ENCODE peak calls at places on chromosomes 16 and 17, in ten cellular contexts. One of them, this sample, is unnamed.

GRCh38 chr17:49512296-49513043 is 17.4 kb downstream of the NGFR start:
- DNase-seq in H54: no peak
- DNase-seq in A673: no peak
- DNase-seq in midbrain: no peak
- DNase-seq in sigmoid colon: peak
- DNase-seq in lung: no peak
- DNase-seq in GM13976: no peak
- DNase-seq in lung microvascular endothelial cell: no peak
- DNase-seq in skeletal muscle cell: no peak
- DNase-seq in cardiac fibroblast: no peak
- DNase-seq in this sample: no peak

GRCh38 chr17:78258323-78259229 is 27.1 kb downstream of the TMEM235 start:
- DNase-seq in H54: no peak
- DNase-seq in A673: peak
- DNase-seq in midbrain: no peak
- DNase-seq in sigmoid colon: no peak
- DNase-seq in lung: peak
- DNase-seq in GM13976: no peak
- DNase-seq in lung microvascular endothelial cell: peak
- DNase-seq in skeletal muscle cell: no peak
- DNase-seq in cardiac fibroblast: no peak
- DNase-seq in this sample: no peak

GRCh38 chr17:69734656-69735055 is 320.2 kb downstream of the MAP2K6 start:
- DNase-seq in H54: no peak
- DNase-seq in A673: no peak
- DNase-seq in midbrain: no peak
- DNase-seq in sigmoid colon: no peak
- DNase-seq in lung: no peak
- DNase-seq in GM13976: no peak
- DNase-seq in lung microvascular endothelial cell: no peak
- DNase-seq in skeletal muscle cell: no peak
- DNase-seq in cardiac fibroblast: no peak
- DNase-seq in this sample: no peak

GRCh38 chr16:65120811-65121721 is 797 bp downstream of the CDH11 start:
- DNase-seq in H54: no peak
- DNase-seq in A673: peak
- DNase-seq in midbrain: peak
- DNase-seq in sigmoid colon: peak
- DNase-seq in lung: no peak
- DNase-seq in GM13976: peak
- DNase-seq in lung microvascular endothelial cell: no peak
- DNase-seq in skeletal muscle cell: no peak
- DNase-seq in cardiac fibroblast: peak
- DNase-seq in this sample: no peak

GRCh38 chr17:11932337-11932898 is 64.9 kb downstream of the ZNF18 start:
- DNase-seq in H54: no peak
- DNase-seq in A673: no peak
- DNase-seq in midbrain: no peak
- DNase-seq in sigmoid colon: no peak
- DNase-seq in lung: no peak
- DNase-seq in GM13976: no peak
- DNase-seq in lung microvascular endothelial cell: no peak
- DNase-seq in skeletal muscle cell: no peak
- DNase-seq in cardiac fibroblast: no peak
- DNase-seq in this sample: no peak

GRCh38 chr16:17408296-17408695 is 62.5 kb downstream of the XYLT1 start:
- DNase-seq in H54: no peak
- DNase-seq in A673: no peak
- DNase-seq in midbrain: no peak
- DNase-seq in sigmoid colon: no peak
- DNase-seq in lung: no peak
- DNase-seq in GM13976: no peak
- DNase-seq in lung microvascular endothelial cell: no peak
- DNase-seq in skeletal muscle cell: no peak
- DNase-seq in cardiac fibroblast: no peak
- DNase-seq in this sample: peak

GRCh38 chr16:79286646-79287423 is 313.7 kb downstream of the MAF start:
- DNase-seq in H54: no peak
- DNase-seq in A673: peak
- DNase-seq in midbrain: peak
- DNase-seq in sigmoid colon: peak
- DNase-seq in lung: peak
- DNase-seq in GM13976: peak
- DNase-seq in lung microvascular endothelial cell: peak
- DNase-seq in skeletal muscle cell: no peak
- DNase-seq in cardiac fibroblast: no peak
- DNase-seq in this sample: no peak

GRCh38 chr17:9308069-9308468 is 267.6 kb downstream of the STX8 start:
- DNase-seq in H54: no peak
- DNase-seq in A673: no peak
- DNase-seq in midbrain: no peak
- DNase-seq in sigmoid colon: no peak
- DNase-seq in lung: no peak
- DNase-seq in GM13976: no peak
- DNase-seq in lung microvascular endothelial cell: no peak
- DNase-seq in skeletal muscle cell: no peak
- DNase-seq in cardiac fibroblast: no peak
- DNase-seq in this sample: no peak

GRCh38 chr17:81400939-81401726 is 5.9 kb downstream of the BAHCC1 start:
- DNase-seq in H54: no peak
- DNase-seq in A673: peak
- DNase-seq in midbrain: no peak
- DNase-seq in sigmoid colon: no peak
- DNase-seq in lung: no peak
- DNase-seq in GM13976: no peak
- DNase-seq in lung microvascular endothelial cell: peak
- DNase-seq in skeletal muscle cell: no peak
- DNase-seq in cardiac fibroblast: peak
- DNase-seq in this sample: no peak

GRCh38 chr17:67628580-67629013 is 89.1 kb upstream of the NOL11 start:
- DNase-seq in H54: no peak
- DNase-seq in A673: peak
- DNase-seq in midbrain: no peak
- DNase-seq in sigmoid colon: no peak
- DNase-seq in lung: peak
- DNase-seq in GM13976: peak
- DNase-seq in lung microvascular endothelial cell: peak
- DNase-seq in skeletal muscle cell: no peak
- DNase-seq in cardiac fibroblast: no peak
- DNase-seq in this sample: no peak

GRCh38 chr17:56594528-56595418 is 1.3 kb downstream of the NOG start:
- DNase-seq in H54: peak
- DNase-seq in A673: peak
- DNase-seq in midbrain: no peak
- DNase-seq in sigmoid colon: no peak
- DNase-seq in lung: no peak
- DNase-seq in GM13976: peak
- DNase-seq in lung microvascular endothelial cell: peak
- DNase-seq in skeletal muscle cell: no peak
- DNase-seq in cardiac fibroblast: peak
- DNase-seq in this sample: no peak

GRCh38 chr17:40873801-40874200 is 6.8 kb upstream of the KRT12 start:
- DNase-seq in H54: no peak
- DNase-seq in A673: no peak
- DNase-seq in midbrain: no peak
- DNase-seq in sigmoid colon: no peak
- DNase-seq in lung: no peak
- DNase-seq in GM13976: no peak
- DNase-seq in lung microvascular endothelial cell: no peak
- DNase-seq in skeletal muscle cell: no peak
- DNase-seq in cardiac fibroblast: no peak
- DNase-seq in this sample: no peak

GRCh38 chr17:39626671-39627169 is at the start of gene PPP1R1B:
- DNase-seq in H54: no peak
- DNase-seq in A673: peak
- DNase-seq in midbrain: peak
- DNase-seq in sigmoid colon: no peak
- DNase-seq in lung: no peak
- DNase-seq in GM13976: no peak
- DNase-seq in lung microvascular endothelial cell: no peak
- DNase-seq in skeletal muscle cell: no peak
- DNase-seq in cardiac fibroblast: no peak
- DNase-seq in this sample: no peak

GRCh38 chr17:58285422-58285810 is 4.7 kb upstream of the MPO start:
- DNase-seq in H54: no peak
- DNase-seq in A673: no peak
- DNase-seq in midbrain: no peak
- DNase-seq in sigmoid colon: peak
- DNase-seq in lung: no peak
- DNase-seq in GM13976: no peak
- DNase-seq in lung microvascular endothelial cell: no peak
- DNase-seq in skeletal muscle cell: no peak
- DNase-seq in cardiac fibroblast: peak
- DNase-seq in this sample: no peak

GRCh38 chr16:53465606-53466290 is 31.5 kb downstream of the RBL2 start:
- DNase-seq in H54: no peak
- DNase-seq in A673: peak
- DNase-seq in midbrain: no peak
- DNase-seq in sigmoid colon: no peak
- DNase-seq in lung: no peak
- DNase-seq in GM13976: no peak
- DNase-seq in lung microvascular endothelial cell: peak
- DNase-seq in skeletal muscle cell: peak
- DNase-seq in cardiac fibroblast: peak
- DNase-seq in this sample: peak

GRCh38 chr16:31706925-31707324 is 166.7 kb upstream of the ZNF267 start:
- DNase-seq in H54: no peak
- DNase-seq in A673: no peak
- DNase-seq in midbrain: no peak
- DNase-seq in sigmoid colon: no peak
- DNase-seq in lung: peak
- DNase-seq in GM13976: no peak
- DNase-seq in lung microvascular endothelial cell: no peak
- DNase-seq in skeletal muscle cell: no peak
- DNase-seq in cardiac fibroblast: no peak
- DNase-seq in this sample: no peak

GRCh38 chr17:29060475-29060874 is 17.5 kb downstream of the PIPOX start:
- DNase-seq in H54: no peak
- DNase-seq in A673: peak
- DNase-seq in midbrain: no peak
- DNase-seq in sigmoid colon: no peak
- DNase-seq in lung: no peak
- DNase-seq in GM13976: no peak
- DNase-seq in lung microvascular endothelial cell: no peak
- DNase-seq in skeletal muscle cell: no peak
- DNase-seq in cardiac fibroblast: no peak
- DNase-seq in this sample: no peak

GRCh38 chr16:77833906-77834599 is 45.7 kb downstream of the VAT1L start:
- DNase-seq in H54: peak
- DNase-seq in A673: peak
- DNase-seq in midbrain: no peak
- DNase-seq in sigmoid colon: no peak
- DNase-seq in lung: no peak
- DNase-seq in GM13976: no peak
- DNase-seq in lung microvascular endothelial cell: peak
- DNase-seq in skeletal muscle cell: peak
- DNase-seq in cardiac fibroblast: peak
- DNase-seq in this sample: peak

GRCh38 chr17:12953126-12953525 is 64.7 kb downstream of the ELAC2 start:
- DNase-seq in H54: no peak
- DNase-seq in A673: no peak
- DNase-seq in midbrain: no peak
- DNase-seq in sigmoid colon: no peak
- DNase-seq in lung: no peak
- DNase-seq in GM13976: no peak
- DNase-seq in lung microvascular endothelial cell: no peak
- DNase-seq in skeletal muscle cell: no peak
- DNase-seq in cardiac fibroblast: no peak
- DNase-seq in this sample: no peak

GRCh38 chr17:3718251-3718650 is 5.5 kb upstream of the HASPIN start:
- DNase-seq in H54: no peak
- DNase-seq in A673: no peak
- DNase-seq in midbrain: no peak
- DNase-seq in sigmoid colon: no peak
- DNase-seq in lung: no peak
- DNase-seq in GM13976: no peak
- DNase-seq in lung microvascular endothelial cell: no peak
- DNase-seq in skeletal muscle cell: no peak
- DNase-seq in cardiac fibroblast: no peak
- DNase-seq in this sample: no peak

GRCh38 chr16:87733190-87733589 is 32.6 kb downstream of the KLHDC4 start:
- DNase-seq in H54: no peak
- DNase-seq in A673: no peak
- DNase-seq in midbrain: no peak
- DNase-seq in sigmoid colon: no peak
- DNase-seq in lung: no peak
- DNase-seq in GM13976: no peak
- DNase-seq in lung microvascular endothelial cell: no peak
- DNase-seq in skeletal muscle cell: no peak
- DNase-seq in cardiac fibroblast: no peak
- DNase-seq in this sample: no peak

GRCh38 chr16:48999034-48999433 is 282.6 kb downstream of the CBLN1 start:
- DNase-seq in H54: no peak
- DNase-seq in A673: no peak
- DNase-seq in midbrain: no peak
- DNase-seq in sigmoid colon: no peak
- DNase-seq in lung: no peak
- DNase-seq in GM13976: no peak
- DNase-seq in lung microvascular endothelial cell: no peak
- DNase-seq in skeletal muscle cell: no peak
- DNase-seq in cardiac fibroblast: no peak
- DNase-seq in this sample: no peak

GRCh38 chr16:59905131-59905530 is 1171.0 kb upstream of the GOT2 start:
- DNase-seq in H54: no peak
- DNase-seq in A673: no peak
- DNase-seq in midbrain: no peak
- DNase-seq in sigmoid colon: no peak
- DNase-seq in lung: no peak
- DNase-seq in GM13976: no peak
- DNase-seq in lung microvascular endothelial cell: no peak
- DNase-seq in skeletal muscle cell: no peak
- DNase-seq in cardiac fibroblast: no peak
- DNase-seq in this sample: no peak

GRCh38 chr16:80150978-80151705 is 389.7 kb upstream of the DYNLRB2 start:
- DNase-seq in H54: no peak
- DNase-seq in A673: no peak
- DNase-seq in midbrain: no peak
- DNase-seq in sigmoid colon: no peak
- DNase-seq in lung: no peak
- DNase-seq in GM13976: no peak
- DNase-seq in lung microvascular endothelial cell: no peak
- DNase-seq in skeletal muscle cell: no peak
- DNase-seq in cardiac fibroblast: peak
- DNase-seq in this sample: peak

GRCh38 chr17:18011286-18011685 is 27.7 kb downstream of the ATPAF2 start:
- DNase-seq in H54: no peak
- DNase-seq in A673: no peak
- DNase-seq in midbrain: no peak
- DNase-seq in sigmoid colon: no peak
- DNase-seq in lung: no peak
- DNase-seq in GM13976: no peak
- DNase-seq in lung microvascular endothelial cell: no peak
- DNase-seq in skeletal muscle cell: no peak
- DNase-seq in cardiac fibroblast: no peak
- DNase-seq in this sample: no peak

GRCh38 chr16:57977418-57978069 is 6.6 kb upstream of the CNGB1 start:
- DNase-seq in H54: no peak
- DNase-seq in A673: peak
- DNase-seq in midbrain: no peak
- DNase-seq in sigmoid colon: no peak
- DNase-seq in lung: no peak
- DNase-seq in GM13976: no peak
- DNase-seq in lung microvascular endothelial cell: no peak
- DNase-seq in skeletal muscle cell: no peak
- DNase-seq in cardiac fibroblast: no peak
- DNase-seq in this sample: no peak

GRCh38 chr16:10950393-10950792 is 6.0 kb downstream of the CLEC16A start:
- DNase-seq in H54: no peak
- DNase-seq in A673: no peak
- DNase-seq in midbrain: no peak
- DNase-seq in sigmoid colon: no peak
- DNase-seq in lung: no peak
- DNase-seq in GM13976: no peak
- DNase-seq in lung microvascular endothelial cell: no peak
- DNase-seq in skeletal muscle cell: no peak
- DNase-seq in cardiac fibroblast: peak
- DNase-seq in this sample: no peak

GRCh38 chr16:78684655-78685400 is 585.4 kb downstream of the WWOX start:
- DNase-seq in H54: no peak
- DNase-seq in A673: no peak
- DNase-seq in midbrain: no peak
- DNase-seq in sigmoid colon: no peak
- DNase-seq in lung: no peak
- DNase-seq in GM13976: no peak
- DNase-seq in lung microvascular endothelial cell: no peak
- DNase-seq in skeletal muscle cell: no peak
- DNase-seq in cardiac fibroblast: peak
- DNase-seq in this sample: peak

This sample was measured in AG08395.